ENCODE peak calls at places on chromosomes 13 and 19, in nine cellular contexts. One of them, this sample, is unnamed.

GRCh38 chr13:59459972-59460371 is 703.8 kb downstream of the DIAPH3 start:
- DNase-seq in heart right ventricle: no peak
- DNase-seq in RWPE2: no peak
- DNase-seq in astrocyte of the spinal cord: peak; percentile 39
- DNase-seq in lower lobe of right lung: no peak
- DNase-seq in D721Med: no peak
- DNase-seq in AG10803: peak; percentile 33
- DNase-seq in WTC11: no peak
- DNase-seq in progenitor cell of endocrine pancreas: no peak
- DNase-seq in this sample: no peak

GRCh38 chr13:91592050-91593014 is 193.9 kb downstream of the GPC5 start:
- DNase-seq in heart right ventricle: no peak
- DNase-seq in RWPE2: no peak
- DNase-seq in astrocyte of the spinal cord: peak; percentile 58
- DNase-seq in lower lobe of right lung: no peak
- DNase-seq in D721Med: no peak
- DNase-seq in AG10803: no peak
- DNase-seq in WTC11: no peak
- DNase-seq in progenitor cell of endocrine pancreas: no peak
- DNase-seq in this sample: no peak

GRCh38 chr13:46136688-46137087 is 31.9 kb upstream of the CPB2 start:
- DNase-seq in heart right ventricle: no peak
- DNase-seq in RWPE2: no peak
- DNase-seq in astrocyte of the spinal cord: no peak
- DNase-seq in lower lobe of right lung: no peak
- DNase-seq in D721Med: no peak
- DNase-seq in AG10803: no peak
- DNase-seq in WTC11: no peak
- DNase-seq in progenitor cell of endocrine pancreas: no peak
- DNase-seq in this sample: no peak

GRCh38 chr19:16121967-16122366 is 10.3 kb downstream of the RAB8A start:
- DNase-seq in heart right ventricle: no peak
- DNase-seq in RWPE2: no peak
- DNase-seq in astrocyte of the spinal cord: no peak
- DNase-seq in lower lobe of right lung: no peak
- DNase-seq in D721Med: no peak
- DNase-seq in AG10803: no peak
- DNase-seq in WTC11: no peak
- DNase-seq in progenitor cell of endocrine pancreas: no peak
- DNase-seq in this sample: no peak

GRCh38 chr19:5106361-5106760 is 137.4 kb downstream of the KDM4B start:
- DNase-seq in heart right ventricle: no peak
- DNase-seq in RWPE2: no peak
- DNase-seq in astrocyte of the spinal cord: no peak
- DNase-seq in lower lobe of right lung: no peak
- DNase-seq in D721Med: no peak
- DNase-seq in AG10803: no peak
- DNase-seq in WTC11: no peak
- DNase-seq in progenitor cell of endocrine pancreas: no peak
- DNase-seq in this sample: no peak

GRCh38 chr19:7670150-7670784 is 1.4 kb downstream of the RETN start:
- DNase-seq in heart right ventricle: no peak
- DNase-seq in RWPE2: no peak
- DNase-seq in astrocyte of the spinal cord: no peak
- DNase-seq in lower lobe of right lung: peak; percentile 87
- DNase-seq in D721Med: peak; percentile 67
- DNase-seq in AG10803: no peak
- DNase-seq in WTC11: peak; percentile 49
- DNase-seq in progenitor cell of endocrine pancreas: no peak
- DNase-seq in this sample: no peak

GRCh38 chr19:49570997-49571676 is 9.2 kb downstream of the NOSIP start:
- DNase-seq in heart right ventricle: no peak
- DNase-seq in RWPE2: no peak
- DNase-seq in astrocyte of the spinal cord: no peak
- DNase-seq in lower lobe of right lung: no peak
- DNase-seq in D721Med: no peak
- DNase-seq in AG10803: no peak
- DNase-seq in WTC11: no peak
- DNase-seq in progenitor cell of endocrine pancreas: no peak
- DNase-seq in this sample: no peak

GRCh38 chr19:6270076-6270745 is 9.6 kb downstream of the MLLT1 start:
- DNase-seq in heart right ventricle: no peak
- DNase-seq in RWPE2: no peak
- DNase-seq in astrocyte of the spinal cord: no peak
- DNase-seq in lower lobe of right lung: no peak
- DNase-seq in D721Med: no peak
- DNase-seq in AG10803: no peak
- DNase-seq in WTC11: no peak
- DNase-seq in progenitor cell of endocrine pancreas: no peak
- DNase-seq in this sample: no peak

GRCh38 chr19:2827840-2828489 is 8.3 kb downstream of the ZNF554 start:
- DNase-seq in heart right ventricle: no peak
- DNase-seq in RWPE2: no peak
- DNase-seq in astrocyte of the spinal cord: no peak
- DNase-seq in lower lobe of right lung: no peak
- DNase-seq in D721Med: no peak
- DNase-seq in AG10803: no peak
- DNase-seq in WTC11: no peak
- DNase-seq in progenitor cell of endocrine pancreas: no peak
- DNase-seq in this sample: no peak

GRCh38 chr13:110643768-110644421 is 28.6 kb downstream of the NAXD start:
- DNase-seq in heart right ventricle: no peak
- DNase-seq in RWPE2: no peak
- DNase-seq in astrocyte of the spinal cord: no peak
- DNase-seq in lower lobe of right lung: no peak
- DNase-seq in D721Med: no peak
- DNase-seq in AG10803: no peak
- DNase-seq in WTC11: no peak
- DNase-seq in progenitor cell of endocrine pancreas: no peak
- DNase-seq in this sample: no peak

GRCh38 chr13:20570540-20570939 is 3.6 kb downstream of the IFT88 start:
- DNase-seq in heart right ventricle: no peak
- DNase-seq in RWPE2: no peak
- DNase-seq in astrocyte of the spinal cord: no peak
- DNase-seq in lower lobe of right lung: no peak
- DNase-seq in D721Med: no peak
- DNase-seq in AG10803: peak; percentile 69
- DNase-seq in WTC11: no peak
- DNase-seq in progenitor cell of endocrine pancreas: no peak
- DNase-seq in this sample: no peak

GRCh38 chr19:54047626-54048025 is 16.1 kb downstream of the VSTM1 start:
- DNase-seq in heart right ventricle: no peak
- DNase-seq in RWPE2: no peak
- DNase-seq in astrocyte of the spinal cord: no peak
- DNase-seq in lower lobe of right lung: no peak
- DNase-seq in D721Med: no peak
- DNase-seq in AG10803: no peak
- DNase-seq in WTC11: no peak
- DNase-seq in progenitor cell of endocrine pancreas: no peak
- DNase-seq in this sample: no peak

GRCh38 chr19:1908364-1908678 is 3.1 kb downstream of the ADAT3 start:
- DNase-seq in heart right ventricle: no peak
- DNase-seq in RWPE2: no peak
- DNase-seq in astrocyte of the spinal cord: no peak
- DNase-seq in lower lobe of right lung: peak; percentile 57
- DNase-seq in D721Med: no peak
- DNase-seq in AG10803: no peak
- DNase-seq in WTC11: no peak
- DNase-seq in progenitor cell of endocrine pancreas: no peak
- DNase-seq in this sample: no peak

GRCh38 chr13:41813426-41813825 is 147.5 kb downstream of the VWA8 start:
- DNase-seq in heart right ventricle: no peak
- DNase-seq in RWPE2: no peak
- DNase-seq in astrocyte of the spinal cord: peak; percentile 58
- DNase-seq in lower lobe of right lung: no peak
- DNase-seq in D721Med: no peak
- DNase-seq in AG10803: peak; percentile 41
- DNase-seq in WTC11: no peak
- DNase-seq in progenitor cell of endocrine pancreas: no peak
- DNase-seq in this sample: no peak

GRCh38 chr19:29887498-29887897 is 54.5 kb upstream of the URI1 start:
- DNase-seq in heart right ventricle: no peak
- DNase-seq in RWPE2: no peak
- DNase-seq in astrocyte of the spinal cord: no peak
- DNase-seq in lower lobe of right lung: no peak
- DNase-seq in D721Med: no peak
- DNase-seq in AG10803: peak; percentile 11
- DNase-seq in WTC11: no peak
- DNase-seq in progenitor cell of endocrine pancreas: no peak
- DNase-seq in this sample: peak; percentile 40

GRCh38 chr13:43664700-43665191 is 122.0 kb downstream of the ENOX1 start:
- DNase-seq in heart right ventricle: no peak
- DNase-seq in RWPE2: no peak
- DNase-seq in astrocyte of the spinal cord: peak; percentile 75
- DNase-seq in lower lobe of right lung: no peak
- DNase-seq in D721Med: no peak
- DNase-seq in AG10803: peak; percentile 67
- DNase-seq in WTC11: peak; percentile 28
- DNase-seq in progenitor cell of endocrine pancreas: no peak
- DNase-seq in this sample: no peak

DNA sequence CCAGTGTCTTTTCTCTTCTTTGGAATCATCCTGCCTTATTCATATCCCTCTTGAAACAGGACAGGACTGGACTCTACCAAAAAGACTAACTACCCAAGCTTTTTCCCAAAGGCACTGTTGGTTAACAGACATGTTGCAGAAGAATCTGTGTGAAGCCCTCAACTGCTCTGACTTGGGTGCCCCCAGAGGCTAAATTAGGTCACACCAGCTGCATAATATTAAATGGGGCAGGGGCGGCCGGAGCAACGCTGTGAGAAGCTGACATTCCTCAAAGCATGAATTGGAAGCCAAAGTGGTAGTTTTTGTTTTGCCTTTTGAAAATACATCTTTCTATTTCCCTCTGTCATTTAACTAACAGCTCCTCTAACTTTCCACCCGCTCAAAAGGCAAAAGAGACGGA is 185.9 kb downstream of the LHFPL6 start:
- DNase-seq in heart right ventricle: no peak
- DNase-seq in RWPE2: no peak
- DNase-seq in astrocyte of the spinal cord: peak; percentile 15
- DNase-seq in lower lobe of right lung: no peak
- DNase-seq in D721Med: no peak
- DNase-seq in AG10803: no peak
- DNase-seq in WTC11: peak; percentile 45
- DNase-seq in progenitor cell of endocrine pancreas: no peak
- DNase-seq in this sample: peak; percentile 29
- TF ChIP-seq CTCF in heart right ventricle: no peak
- TF ChIP-seq CTCF in RWPE2: peak; percentile 3
- TF ChIP-seq CTCF in astrocyte of the spinal cord: peak; percentile 15
- TF ChIP-seq CTCF in lower lobe of right lung: peak; percentile 14
- TF ChIP-seq CTCF in D721Med: peak; percentile 5
- TF ChIP-seq CTCF in AG10803: peak; percentile 33
- TF ChIP-seq CTCF in WTC11: peak; percentile 18
- TF ChIP-seq CTCF in progenitor cell of endocrine pancreas: peak; percentile 58
- TF ChIP-seq CTCF in this sample: peak; percentile 58

GRCh38 chr19:21434967-21435544 is 38.1 kb downstream of the ZNF493 start:
- DNase-seq in heart right ventricle: no peak
- DNase-seq in RWPE2: no peak
- DNase-seq in astrocyte of the spinal cord: no peak
- DNase-seq in lower lobe of right lung: no peak
- DNase-seq in D721Med: no peak
- DNase-seq in AG10803: no peak
- DNase-seq in WTC11: no peak
- DNase-seq in progenitor cell of endocrine pancreas: no peak
- DNase-seq in this sample: no peak
- TF ChIP-seq CTCF in heart right ventricle: no peak
- TF ChIP-seq CTCF in RWPE2: no peak
- TF ChIP-seq CTCF in astrocyte of the spinal cord: no peak
- TF ChIP-seq CTCF in lower lobe of right lung: no peak
- TF ChIP-seq CTCF in D721Med: no peak
- TF ChIP-seq CTCF in AG10803: no peak
- TF ChIP-seq CTCF in WTC11: no peak
- TF ChIP-seq CTCF in progenitor cell of endocrine pancreas: no peak
- TF ChIP-seq CTCF in this sample: no peak

GRCh38 chr19:50838239-50838638 is 4.9 kb upstream of the KLK15 start:
- DNase-seq in heart right ventricle: no peak
- DNase-seq in RWPE2: no peak
- DNase-seq in astrocyte of the spinal cord: no peak
- DNase-seq in lower lobe of right lung: no peak
- DNase-seq in D721Med: no peak
- DNase-seq in AG10803: no peak
- DNase-seq in WTC11: no peak
- DNase-seq in progenitor cell of endocrine pancreas: no peak
- DNase-seq in this sample: no peak
- TF ChIP-seq CTCF in heart right ventricle: no peak
- TF ChIP-seq CTCF in RWPE2: no peak
- TF ChIP-seq CTCF in astrocyte of the spinal cord: peak; percentile 4
- TF ChIP-seq CTCF in lower lobe of right lung: no peak
- TF ChIP-seq CTCF in D721Med: no peak
- TF ChIP-seq CTCF in AG10803: no peak
- TF ChIP-seq CTCF in WTC11: no peak
- TF ChIP-seq CTCF in progenitor cell of endocrine pancreas: peak; percentile 29
- TF ChIP-seq CTCF in this sample: no peak

DNA sequence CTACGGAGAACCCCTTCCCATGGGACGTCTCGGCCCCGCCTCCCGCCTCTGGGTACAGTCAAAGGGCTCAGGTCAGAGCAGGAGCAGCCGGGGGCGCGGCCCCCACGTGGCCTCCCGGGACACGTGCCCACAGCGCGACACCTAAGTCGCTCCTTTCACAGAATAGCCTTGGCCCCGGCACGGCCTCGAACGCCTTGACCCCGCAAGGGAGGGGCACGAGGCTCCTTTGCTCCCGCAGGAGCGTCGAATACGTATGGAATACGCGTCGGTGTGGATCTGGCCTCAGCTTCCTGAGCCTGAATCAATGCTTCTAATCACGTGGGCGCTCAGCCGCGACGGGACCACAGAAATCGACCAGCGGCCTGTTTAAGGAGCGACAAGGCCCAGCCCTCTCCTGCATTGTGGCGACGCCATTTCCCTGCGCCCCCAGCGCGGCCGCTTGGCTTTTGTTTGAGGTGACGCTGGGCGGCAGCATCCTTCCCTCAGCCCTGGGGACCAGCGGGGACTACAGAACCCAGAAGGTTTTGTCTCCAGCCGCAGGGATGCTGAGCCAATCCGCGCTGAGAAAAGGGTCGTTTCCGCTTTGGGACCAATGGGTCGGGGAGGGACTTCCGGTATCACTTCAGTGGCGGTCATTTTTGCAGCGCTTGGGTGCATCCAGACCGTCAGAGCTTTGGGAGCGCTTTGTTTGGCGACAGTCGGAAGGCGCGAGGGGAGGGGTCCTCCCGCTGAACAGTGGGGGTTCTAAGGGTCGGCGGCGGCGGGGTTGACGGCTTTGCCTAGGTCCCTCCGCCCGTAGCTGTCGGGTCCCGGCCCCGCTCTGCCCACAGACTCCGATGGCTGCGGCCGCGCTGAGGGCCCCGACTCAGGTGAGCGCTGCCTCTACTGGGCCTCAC is at the start of gene ZIK1:
- DNase-seq in heart right ventricle: peak; percentile 96
- DNase-seq in RWPE2: peak; percentile 81
- DNase-seq in astrocyte of the spinal cord: peak; percentile 95
- DNase-seq in lower lobe of right lung: peak; percentile 88
- DNase-seq in D721Med: peak; percentile 98
- DNase-seq in AG10803: peak; percentile 91
- DNase-seq in WTC11: peak; percentile 95
- DNase-seq in progenitor cell of endocrine pancreas: peak; percentile 76
- DNase-seq in this sample: peak; percentile 76
- TF ChIP-seq CTCF in heart right ventricle: no peak
- TF ChIP-seq CTCF in RWPE2: no peak
- TF ChIP-seq CTCF in astrocyte of the spinal cord: no peak
- TF ChIP-seq CTCF in lower lobe of right lung: peak; percentile 14
- TF ChIP-seq CTCF in D721Med: peak; percentile 19
- TF ChIP-seq CTCF in AG10803: no peak
- TF ChIP-seq CTCF in WTC11: no peak
- TF ChIP-seq CTCF in progenitor cell of endocrine pancreas: peak; percentile 8
- TF ChIP-seq CTCF in this sample: no peak

This sample was measured in endothelial cell.